ENCODE peak calls at places on chromosomes 16 and 17, in six cellular contexts. I is tibial nerve, P is sigmoid colon, Q is neural crest cell, X is fibroblast of pulmonary artery, L is fibroblast of mammary gland. J is an unnamed sample.

GRCh38 chr17:30519707-30520106 is 42.5 kb downstream of the GOSR1 start:
- DNase-seq in I (no peak), P (no peak), Q (no peak), X (peak; percentile 94), L (peak; percentile 94), J (no peak)

GRCh38 chr16:64152010-64152767 is 969.7 kb downstream of the CDH11 start:
- DNase-seq in I (no peak), P (no peak), Q (no peak), X (no peak), L (peak; percentile 31), J (no peak)

GRCh38 chr17:78374631-78375274 is 3.7 kb upstream of the PGS1 start:
- DNase-seq in I (no peak), P (no peak), Q (no peak), X (peak; percentile 90), L (peak; percentile 91), J (no peak)

GRCh38 chr16:65521685-65522338 is 399.9 kb upstream of the CDH11 start:
- DNase-seq in I (no peak), P (no peak), Q (no peak), X (peak; percentile 26), L (no peak), J (no peak)

GRCh38 chr17:9487406-9487805 is 88.2 kb downstream of the STX8 start:
- DNase-seq in I (no peak), P (no peak), Q (no peak), X (no peak), L (no peak), J (no peak)

GRCh38 chr17:71224824-71225575 is 895.8 kb upstream of the SOX9 start:
- DNase-seq in I (no peak), P (no peak), Q (no peak), X (peak; percentile 29), L (no peak), J (no peak)

GRCh38 chr16:56228476-56228875 is 37.2 kb downstream of the GNAO1 start:
- DNase-seq in I (no peak), P (no peak), Q (no peak), X (no peak), L (no peak), J (no peak)

GRCh38 chr16:57186630-57187507 is 740 bp downstream of the RSPRY1 start:
- DNase-seq in I (no peak), P (no peak), Q (peak; percentile 2), X (no peak), L (peak; percentile 56), J (peak; percentile 41)

GRCh38 chr17:63834431-63835166 is 7.1 kb upstream of the FTSJ3 start:
- DNase-seq in I (no peak), P (peak; percentile 64), Q (peak; percentile 56), X (peak; percentile 76), L (peak; percentile 87), J (no peak)

GRCh38 chr17:41464682-41465081 is 2.5 kb downstream of the KRT32 start:
- DNase-seq in I (peak; percentile 23), P (no peak), Q (no peak), X (peak; percentile 74), L (peak; percentile 86), J (no peak)

GRCh38 chr16:88005148-88005547 is 53.9 kb downstream of the BANP start:
- DNase-seq in I (no peak), P (peak; percentile 48), Q (no peak), X (no peak), L (peak; percentile 44), J (no peak)

GRCh38 chr16:11665071-11665491 is 3.2 kb upstream of the SNN start:
- DNase-seq in I (no peak), P (no peak), Q (no peak), X (no peak), L (no peak), J (no peak)

GRCh38 chr16:4922721-4923342 is 14.1 kb downstream of the PPL start:
- DNase-seq in I (no peak), P (no peak), Q (no peak), X (no peak), L (no peak), J (no peak)

GRCh38 chr16:30946671-30947532 is 2.0 kb upstream of the ORAI3 start:
- DNase-seq in I (no peak), P (no peak), Q (no peak), X (no peak), L (no peak), J (no peak)

GRCh38 chr16:55499951-55500350 is 8.9 kb upstream of the LPCAT2 start:
- DNase-seq in I (no peak), P (peak; percentile 46), Q (no peak), X (peak; percentile 98), L (peak; percentile 96), J (peak; percentile 55)

GRCh38 chr17:76438906-76439305 is 14.0 kb downstream of the UBE2O start:
- DNase-seq in I (no peak), P (no peak), Q (no peak), X (no peak), L (no peak), J (no peak)

GRCh38 chr16:3655791-3656490 is 1.4 kb downstream of the DNASE1 start:
- DNase-seq in I (no peak), P (peak; percentile 47), Q (no peak), X (no peak), L (no peak), J (no peak)

GRCh38 chr16:68756250-68757051 is 19.4 kb downstream of the CDH1 start:
- DNase-seq in I (no peak), P (no peak), Q (no peak), X (no peak), L (no peak), J (no peak)

GRCh38 chr17:42135664-42136653 is 13.4 kb downstream of the HSPB9 start:
- DNase-seq in I (no peak), P (peak; percentile 78), Q (no peak), X (peak; percentile 84), L (peak; percentile 73), J (no peak)

GRCh38 chr17:7396147-7396546 is 1.8 kb upstream of the PLSCR3 start:
- DNase-seq in I (no peak), P (no peak), Q (no peak), X (no peak), L (no peak), J (no peak)

GRCh38 chr17:2745317-2746037 is 4.0 kb downstream of the CCDC92B start:
- DNase-seq in I (no peak), P (no peak), Q (no peak), X (no peak), L (no peak), J (no peak)

GRCh38 chr16:13171313-13171712 is 269.9 kb downstream of the SHISA9 start:
- DNase-seq in I (no peak), P (no peak), Q (no peak), X (no peak), L (no peak), J (no peak)

GRCh38 chr16:3486506-3487215 is 8.6 kb downstream of the C16orf90 start:
- DNase-seq in I (no peak), P (no peak), Q (no peak), X (no peak), L (no peak), J (no peak)

GRCh38 chr17:7707446-7707845 is 2.4 kb downstream of the EFNB3 start:
- DNase-seq in I (no peak), P (no peak), Q (no peak), X (no peak), L (no peak), J (no peak)

GRCh38 chr17:31903401-31903800 is 1.9 kb upstream of the UTP6 start:
- DNase-seq in I (no peak), P (no peak), Q (no peak), X (no peak), L (no peak), J (no peak)

GRCh38 chr17:39706383-39706782 is 6.5 kb downstream of the ERBB2 start:
- DNase-seq in I (no peak), P (no peak), Q (no peak), X (no peak), L (no peak), J (no peak)

GRCh38 chr17:75703191-75703590 is 18.1 kb upstream of the ITGB4 start:
- DNase-seq in I (no peak), P (no peak), Q (no peak), X (no peak), L (no peak), J (no peak)

GRCh38 chr17:74199306-74200092 is 4.0 kb upstream of the RPL38 start:
- DNase-seq in I (peak; percentile 47), P (peak; percentile 72), Q (peak; percentile 85), X (peak; percentile 58), L (peak; percentile 41), J (peak; percentile 87)

GRCh38 chr16:67928561-67929364 is 2.9 kb downstream of the CTRL start:
- DNase-seq in I (peak; percentile 59), P (peak; percentile 84), Q (peak; percentile 69), X (peak; percentile 66), L (peak; percentile 52), J (peak; percentile 80)

GRCh38 chr16:75402174-75402820 is 31.0 kb downstream of the CFDP1 start:
- DNase-seq in I (no peak), P (no peak), Q (no peak), X (peak; percentile 62), L (peak; percentile 54), J (no peak)

GRCh38 chr17:77323413-77324171 is 182.8 kb downstream of the SEC14L1 start:
- DNase-seq in I (peak; percentile 16), P (peak; percentile 82), Q (no peak), X (peak; percentile 77), L (peak; percentile 79), J (no peak)

GRCh38 chr17:29577778-29578211 is 9.3 kb downstream of the TP53I13 start:
- DNase-seq in I (no peak), P (no peak), Q (no peak), X (peak; percentile 48), L (no peak), J (no peak)

GRCh38 chr17:40121191-40121885 is 433 bp upstream of the MSL1 start:
- DNase-seq in I (no peak), P (peak; percentile 83), Q (peak; percentile 46), X (peak; percentile 67), L (no peak), J (no peak)

GRCh38 chr17:80991645-80992076 is at the start of gene CHMP6:
- DNase-seq in I (peak; percentile 52), P (peak; percentile 87), Q (peak; percentile 66), X (peak; percentile 79), L (peak; percentile 67), J (peak; percentile 75)
- TF ChIP-seq CTCF in I (peak; percentile 26), P (no peak), Q (peak; percentile 32), X (no peak), L (no peak), J (no peak)

GRCh38 chr17:35256629-35257028 is 13.8 kb downstream of the SLFN5 start:
- DNase-seq in I (no peak), P (no peak), Q (no peak), X (no peak), L (no peak), J (no peak)
- TF ChIP-seq CTCF in I (no peak), P (no peak), Q (no peak), X (no peak), L (no peak), J (no peak)

GRCh38 chr17:36870618-36871002 is 66.7 kb upstream of the LHX1 start:
- DNase-seq in I (no peak), P (no peak), Q (no peak), X (no peak), L (no peak), J (no peak)
- TF ChIP-seq CTCF in I (no peak), P (no peak), Q (no peak), X (no peak), L (no peak), J (no peak)

DNA sequence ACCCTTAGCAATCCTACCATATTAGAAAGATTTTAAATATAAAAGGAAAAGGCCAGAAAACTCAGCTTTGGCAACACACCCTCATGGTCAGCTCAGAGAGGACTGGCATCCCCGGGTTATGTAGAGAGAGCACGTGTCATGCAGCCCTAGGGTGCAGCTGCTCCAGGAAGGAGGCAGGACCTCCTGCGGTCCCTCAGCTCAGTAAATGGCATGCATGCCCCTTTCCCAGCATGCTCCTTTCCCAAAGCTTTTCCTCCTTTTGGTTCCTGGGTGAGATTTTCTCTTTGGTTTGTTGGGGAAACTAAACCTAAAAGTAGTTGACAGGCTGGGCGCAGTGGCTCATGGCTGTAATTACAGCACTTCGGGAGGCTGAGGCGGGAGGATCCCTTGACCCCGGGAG is 3.9 kb downstream of the GAN start:
- DNase-seq in I (no peak), P (no peak), Q (no peak), X (no peak), L (no peak), J (no peak)
- TF ChIP-seq CTCF in I (no peak), P (no peak), Q (no peak), X (no peak), L (no peak), J (no peak)

J was measured in mesothelial cell of epicardium.